ENCODE peak calls at places on chromosomes 13 and 19, in four cellular contexts. G, Z, X and K are unnamed samples.

GRCh38 chr19:14563590-14563926 is 8.3 kb downstream of the NDUFB7 start:
- DNase-seq in G (no peak), Z (no peak), X (no peak), K (no peak)

GRCh38 chr19:18419699-18420460 is 682 bp downstream of the SSBP4 start:
- DNase-seq in G (peak), Z (no peak), X (no peak), K (no peak)

GRCh38 chr13:94233401-94233800 is 246.1 kb downstream of the DCT start:
- DNase-seq in G (no peak), Z (peak), X (peak), K (no peak)

GRCh38 chr13:69044629-69045028 is 1063.0 kb upstream of the ATXN8OS start:
- DNase-seq in G (no peak), Z (no peak), X (no peak), K (no peak)

GRCh38 chr19:41575998-41576397 is at the start of gene CEACAM21:
- DNase-seq in G (no peak), Z (peak), X (no peak), K (no peak)

GRCh38 chr13:55244991-55245644 is 1895.6 kb upstream of the PRR20A start:
- DNase-seq in G (no peak), Z (no peak), X (no peak), K (no peak)

GRCh38 chr19:29371766-29372415 is 153.9 kb upstream of the VSTM2B start:
- DNase-seq in G (no peak), Z (no peak), X (no peak), K (no peak)

GRCh38 chr19:4010808-4011110 is 3.2 kb downstream of the PIAS4 start:
- DNase-seq in G (no peak), Z (no peak), X (no peak), K (no peak)

GRCh38 chr19:32061304-32061703 is 284.1 kb upstream of the ZNF507 start:
- DNase-seq in G (no peak), Z (no peak), X (no peak), K (no peak)

GRCh38 chr13:24076636-24077035 is 83.9 kb upstream of the SPATA13 start:
- DNase-seq in G (no peak), Z (no peak), X (no peak), K (no peak)

GRCh38 chr19:45901432-45901903 is 945 bp downstream of the MYPOP start:
- DNase-seq in G (peak), Z (peak), X (no peak), K (no peak)

GRCh38 chr19:5452594-5453565 is 2.3 kb upstream of the ZNRF4 start:
- DNase-seq in G (no peak), Z (no peak), X (no peak), K (peak)

GRCh38 chr19:947707-948533 is 22.1 kb downstream of the ARID3A start:
- DNase-seq in G (no peak), Z (no peak), X (no peak), K (no peak)

GRCh38 chr13:92317066-92317465 is 909.5 kb upstream of the GPC6 start:
- DNase-seq in G (no peak), Z (no peak), X (no peak), K (no peak)

GRCh38 chr13:110503037-110503901 is 58.3 kb downstream of the RAB20 start:
- DNase-seq in G (no peak), Z (no peak), X (no peak), K (no peak)

GRCh38 chr19:48390188-48391099 is 907 bp downstream of the KDELR1 start:
- DNase-seq in G (peak), Z (no peak), X (peak), K (no peak)

GRCh38 chr13:41590643-41591042 is 133.3 kb downstream of the RGCC start:
- DNase-seq in G (no peak), Z (no peak), X (no peak), K (no peak)

GRCh38 chr19:28349604-28350003 is 863.3 kb downstream of the UQCRFS1 start:
- DNase-seq in G (no peak), Z (no peak), X (no peak), K (no peak)

GRCh38 chr13:97629601-97630272 is 195.8 kb downstream of the RAP2A start:
- DNase-seq in G (peak), Z (no peak), X (peak), K (no peak)

GRCh38 chr13:106619688-106620555 is 52.0 kb upstream of the ARGLU1 start:
- DNase-seq in G (peak), Z (peak), X (no peak), K (peak)

GRCh38 chr13:36211567-36211966 is 2.8 kb downstream of the SOHLH2 start:
- DNase-seq in G (no peak), Z (no peak), X (no peak), K (no peak)

GRCh38 chr19:18469245-18470107 is 31.5 kb upstream of the ISYNA1 start:
- DNase-seq in G (no peak), Z (no peak), X (no peak), K (no peak)

GRCh38 chr13:24282256-24282655 is 27.1 kb upstream of the C1QTNF9 start:
- DNase-seq in G (no peak), Z (no peak), X (no peak), K (no peak)

GRCh38 chr19:15684828-15685227 is 11.9 kb downstream of the CYP4F12 start:
- DNase-seq in G (no peak), Z (no peak), X (no peak), K (no peak)

GRCh38 chr13:99386911-99387788 is 80.0 kb upstream of the GPR183 start:
- DNase-seq in G (no peak), Z (no peak), X (no peak), K (no peak)

GRCh38 chr19:1101337-1101698 is 2.5 kb upstream of the GPX4 start:
- DNase-seq in G (no peak), Z (no peak), X (no peak), K (no peak)

GRCh38 chr19:28519950-28520861 is 692.7 kb downstream of the UQCRFS1 start:
- DNase-seq in G (no peak), Z (no peak), X (no peak), K (no peak)

GRCh38 chr13:98060282-98060681 is 82.6 kb upstream of the FARP1 start:
- DNase-seq in G (no peak), Z (no peak), X (no peak), K (no peak)

GRCh38 chr13:113489549-113490495 is 689 bp downstream of the DCUN1D2 start:
- DNase-seq in G (peak), Z (no peak), X (no peak), K (no peak)

GRCh38 chr13:51780099-51780498 is 23.9 kb downstream of the DHRS12 start:
- DNase-seq in G (no peak), Z (no peak), X (no peak), K (no peak)

GRCh38 chr19:13130886-13131490 is 12.9 kb downstream of the NACC1 start:
- DNase-seq in G (no peak), Z (no peak), X (no peak), K (no peak)

GRCh38 chr19:925087-925911 is 536 bp upstream of the ARID3A start:
- DNase-seq in G (peak), Z (peak), X (peak), K (peak)

GRCh38 chr13:24719139-24719538 is 38.9 kb downstream of the ATP12A start:
- DNase-seq in G (no peak), Z (no peak), X (no peak), K (no peak)

GRCh38 chr19:33332248-33332647 is 29.9 kb upstream of the CEBPA start:
- DNase-seq in G (no peak), Z (no peak), X (no peak), K (no peak)

GRCh38 chr19:31270897-31271568 is 78.2 kb downstream of the TSHZ3 start:
- DNase-seq in G (no peak), Z (no peak), X (no peak), K (no peak)

GRCh38 chr19:17244618-17245534 is 843 bp downstream of the NR2F6 start:
- DNase-seq in G (no peak), Z (no peak), X (no peak), K (no peak)

GRCh38 chr19:51018745-51019543 is 565 bp downstream of the KLK10 start:
- DNase-seq in G (no peak), Z (no peak), X (no peak), K (no peak)

GRCh38 chr13:92833071-92833470 is 393.5 kb upstream of the GPC6 start:
- DNase-seq in G (no peak), Z (no peak), X (no peak), K (no peak)

GRCh38 chr19:40445945-40446784 is 2.0 kb upstream of the SERTAD3 start:
- DNase-seq in G (no peak), Z (no peak), X (no peak), K (no peak)